ENCODE peak calls at places on chromosomes 11 and 22, in four cellular contexts. O is left cardiac atrium, J is NCI-H2081, W is ovary. F is an unnamed sample.

GRCh38 chr11:68179847-68180246 is 33.2 kb downstream of the KMT5B start:
- DNase-seq in J (no peak), W (no peak), O (no peak), F (no peak)

GRCh38 chr11:1051356-1052132 is 15.0 kb upstream of the MUC6 start:
- DNase-seq in O (peak), J (no peak), W (peak), F (peak)

GRCh38 chr11:96254087-96254486 is 88.9 kb downstream of the MAML2 start:
- DNase-seq in J (no peak), O (peak), W (no peak), F (no peak)

GRCh38 chr11:58577441-58578135 is 1.3 kb upstream of the ZFP91 start:
- DNase-seq in W (peak), O (peak), J (peak), F (peak)

GRCh38 chr22:42202048-42202447 is 68.4 kb downstream of the TCF20 start:
- DNase-seq in W (no peak), J (no peak), O (no peak), F (no peak)

GRCh38 chr11:115166826-115167225 is 337.4 kb downstream of the CADM1 start:
- DNase-seq in J (no peak), O (no peak), W (no peak), F (no peak)

GRCh38 chr22:39236321-39237275 is 8.2 kb downstream of the PDGFB start:
- DNase-seq in J (no peak), W (no peak), O (peak), F (peak)

GRCh38 chr22:20126284-20127029 is 5.1 kb upstream of the ZDHHC8 start:
- DNase-seq in W (no peak), O (no peak), J (no peak), F (no peak)

GRCh38 chr11:19393941-19394340 is 153.2 kb upstream of the E2F8 start:
- DNase-seq in W (no peak), J (no peak), O (no peak), F (no peak)

GRCh38 chr22:36334838-36335603 is 52.7 kb downstream of the MYH9 start:
- DNase-seq in J (no peak), O (no peak), W (no peak), F (no peak)

GRCh38 chr11:63020671-63021255 is 5.1 kb upstream of the SLC22A8 start:
- DNase-seq in J (no peak), O (no peak), W (no peak), F (no peak)

GRCh38 chr22:41092023-41092817 is at the start of gene EP300:
- DNase-seq in W (peak), O (peak), J (peak), F (peak)

GRCh38 chr11:119995730-119996491 is 142.0 kb downstream of the TRIM29 start:
- DNase-seq in O (no peak), W (no peak), J (no peak), F (no peak)

GRCh38 chr11:8728566-8728965 is 46.0 kb downstream of the RPL27A start:
- DNase-seq in J (no peak), O (no peak), W (no peak), F (no peak)

GRCh38 chr11:84890706-84891105 is 736.4 kb downstream of the DLG2 start:
- DNase-seq in O (no peak), J (no peak), W (no peak), F (no peak)

GRCh38 chr11:64863381-64864060 is 14.9 kb downstream of the EHD1 start:
- DNase-seq in J (no peak), O (peak), W (peak), F (peak)

GRCh38 chr11:13343067-13343466 is 65.5 kb downstream of the BMAL1 start:
- DNase-seq in W (no peak), O (no peak), J (no peak), F (no peak)

GRCh38 chr11:66022401-66023185 is 3.7 kb downstream of the CATSPER1 start:
- DNase-seq in O (peak), W (peak), J (peak), F (peak)

GRCh38 chr22:29475550-29475949 is 4.5 kb upstream of the NEFH start:
- DNase-seq in J (no peak), W (no peak), O (no peak), F (no peak)

GRCh38 chr11:121512468-121513465 is 60.0 kb upstream of the SORL1-AS1 start:
- DNase-seq in J (no peak), W (no peak), O (no peak), F (no peak)

GRCh38 chr22:47238886-47239860 is 476.7 kb downstream of the TBC1D22A start:
- DNase-seq in W (no peak), O (no peak), J (no peak), F (no peak)

GRCh38 chr22:43343262-43343988 is at the start of gene SCUBE1:
- DNase-seq in O (peak), J (peak), W (peak), F (peak)

GRCh38 chr22:31230871-31231621 is 18.9 kb downstream of the LIMK2 start:
- DNase-seq in O (no peak), J (peak), W (peak), F (peak)

GRCh38 chr11:32438883-32439487 is 3.6 kb upstream of the WT1 start:
- DNase-seq in J (peak), W (peak), O (no peak), F (no peak)

GRCh38 chr22:19522190-19522880 is 1.9 kb downstream of the CLDN5 start:
- DNase-seq in J (peak), O (no peak), W (no peak), F (peak)

GRCh38 chr11:130817608-130817944 is 98.7 kb downstream of the SNX19 start:
- DNase-seq in W (no peak), J (no peak), O (no peak), F (no peak)

GRCh38 chr11:30016588-30017363 is at the start of gene KCNA4:
- DNase-seq in O (peak), W (no peak), J (peak), F (peak)

GRCh38 chr22:35399114-35399677 is 744 bp upstream of the MCM5 start:
- DNase-seq in W (no peak), O (no peak), J (no peak), F (no peak)

GRCh38 chr11:79439893-79440450 is 858 bp downstream of the TENM4 start:
- DNase-seq in W (peak), O (no peak), J (peak), F (peak)

GRCh38 chr22:36149464-36149863 is 11.1 kb downstream of the APOL3 start:
- DNase-seq in O (no peak), J (no peak), W (no peak), F (no peak)

GRCh38 chr22:30254307-30254706 is 7.7 kb upstream of the LIF start:
- DNase-seq in O (no peak), J (no peak), W (no peak), F (no peak)

GRCh38 chr11:17572359-17572690 is 25.3 kb downstream of the OTOG start:
- DNase-seq in O (no peak), W (no peak), J (no peak), F (no peak)

GRCh38 chr11:72637926-72638325 is 36.3 kb downstream of the PDE2A start:
- DNase-seq in O (no peak), W (no peak), J (peak), F (no peak)

GRCh38 chr11:18270102-18270501 is 4.0 kb downstream of the SAA1 start:
- DNase-seq in O (no peak), W (no peak), J (no peak), F (no peak)

GRCh38 chr11:17571431-17572358 is 24.6 kb downstream of the OTOG start:
- DNase-seq in O (no peak), W (no peak), J (no peak), F (no peak)